ENCODE peak calls at places on chromosomes 4 and X, in seven cellular contexts. P is prostate gland, Y is A549, B is MM.1S, U is sigmoid colon, D is endodermal cell, N is tibial artery. L is an unnamed sample.

GRCh38 chr4:163544407-163545038 is 50.0 kb downstream of the TMA16 start:
- DNase-seq in N (peak; percentile 71), P (peak; percentile 25), B (peak; percentile 59), U (peak; percentile 65), Y (peak; percentile 50), D (peak; percentile 82), L (peak; percentile 44)

GRCh38 chr4:70443329-70443728 is 28.7 kb upstream of the MUC7 start:
- DNase-seq in U (no peak), Y (no peak), N (no peak), P (no peak), B (no peak), D (no peak), L (no peak)

GRCh38 chr4:7464259-7464655 is 29.5 kb upstream of the PSAPL1 start:
- DNase-seq in Y (no peak), B (no peak), D (no peak), U (no peak), P (no peak), N (no peak), L (no peak)

GRCh38 chr4:99061048-99061447 is 27.5 kb downstream of the ADH5 start:
- DNase-seq in P (no peak), Y (no peak), B (no peak), U (no peak), D (no peak), N (no peak), L (no peak)

GRCh38 chrX:96394566-96394965 is 290.1 kb upstream of the DIAPH2 start:
- DNase-seq in D (no peak), P (no peak), N (no peak), Y (no peak), U (no peak), B (no peak), L (no peak)

GRCh38 chr4:183830438-183830985 is 74.6 kb upstream of the STOX2 start:
- DNase-seq in U (no peak), D (no peak), Y (no peak), P (no peak), B (no peak), N (no peak), L (no peak)

GRCh38 chr4:152628128-152628527 is 51.7 kb downstream of the TMEM154 start:
- DNase-seq in B (no peak), Y (no peak), P (no peak), D (no peak), N (no peak), U (no peak), L (no peak)

GRCh38 chr4:3657917-3658913 is 108.0 kb upstream of the ADRA2C start:
- DNase-seq in Y (no peak), D (no peak), U (no peak), B (no peak), P (no peak), N (peak; percentile 97), L (no peak)

GRCh38 chrX:1601051-1601767 is 9.8 kb downstream of the AKAP17A start:
- DNase-seq in B (no peak), Y (no peak), P (no peak), N (peak; percentile 64), D (no peak), U (no peak), L (no peak)

GRCh38 chr4:41281038-41281634 is 24.4 kb downstream of the UCHL1 start:
- DNase-seq in D (peak; percentile 75), P (peak; percentile 72), Y (peak; percentile 81), B (peak; percentile 74), N (no peak), U (peak; percentile 64), L (peak; percentile 6)

GRCh38 chrX:152821145-152821765 is 9.3 kb downstream of the CETN2 start:
- DNase-seq in P (no peak), Y (peak; percentile 47), N (no peak), U (no peak), D (peak; percentile 86), B (peak; percentile 21), L (no peak)

GRCh38 chr4:7666744-7667143 is 232.0 kb upstream of the PSAPL1 start:
- DNase-seq in U (no peak), N (no peak), D (no peak), P (no peak), Y (no peak), B (no peak), L (no peak)

GRCh38 chr4:83378426-83378825 is 43.8 kb upstream of the HPSE start:
- DNase-seq in B (no peak), D (no peak), P (no peak), U (no peak), Y (no peak), N (no peak), L (no peak)

GRCh38 chr4:98528882-98529281 is 129.5 kb downstream of the TSPAN5 start:
- DNase-seq in B (no peak), N (no peak), D (no peak), U (no peak), Y (no peak), P (no peak), L (no peak)

GRCh38 chrX:77731821-77732419 is 54.1 kb downstream of the ATRX start:
- DNase-seq in N (no peak), B (no peak), P (no peak), U (no peak), D (no peak), Y (no peak), L (no peak)

GRCh38 chr4:42401171-42401570 is 3.9 kb downstream of the SHISA3 start:
- DNase-seq in U (no peak), N (no peak), Y (no peak), P (no peak), D (peak; percentile 69), B (no peak), L (no peak)

GRCh38 chrX:20463296-20464075 is 196.8 kb upstream of the RPS6KA3 start:
- DNase-seq in D (no peak), B (peak; percentile 49), Y (no peak), P (no peak), N (no peak), U (no peak), L (no peak)

GRCh38 chr4:165874072-165874798 is 1.2 kb downstream of the TLL1 start:
- DNase-seq in B (no peak), N (no peak), Y (peak; percentile 5), U (no peak), P (peak; percentile 7), D (peak; percentile 68), L (no peak)

GRCh38 chr4:93888308-93888707 is 59.8 kb downstream of the ATOH1 start:
- DNase-seq in U (no peak), Y (no peak), P (no peak), B (no peak), D (no peak), N (no peak), L (no peak)

GRCh38 chr4:141158219-141158618 is 24.9 kb upstream of the RNF150 start:
- DNase-seq in D (no peak), Y (peak; percentile 16), U (no peak), N (no peak), P (no peak), B (peak; percentile 31), L (no peak)

GRCh38 chrX:9503261-9503660 is 38.4 kb downstream of the TBL1X start:
- DNase-seq in N (no peak), B (no peak), Y (no peak), D (no peak), U (no peak), P (no peak), L (no peak)

GRCh38 chrX:118566359-118566758 is 70.7 kb downstream of the DOCK11 start:
- DNase-seq in D (no peak), U (no peak), B (no peak), N (no peak), P (no peak), Y (no peak), L (no peak)

GRCh38 chr4:4327652-4328121 is 37.6 kb downstream of the ZBTB49 start:
- DNase-seq in U (peak; percentile 66), P (no peak), D (peak; percentile 95), Y (peak; percentile 10), B (no peak), N (peak; percentile 50), L (no peak)

GRCh38 chr4:77617203-77617602 is 11.6 kb downstream of the CXCL13 start:
- DNase-seq in P (no peak), U (no peak), Y (no peak), N (no peak), D (no peak), B (no peak), L (no peak)

GRCh38 chr4:181213562-181213961 is 1029.6 kb upstream of the TENM3 start:
- DNase-seq in U (no peak), Y (no peak), D (no peak), B (no peak), P (no peak), N (no peak), L (no peak)
- H3K9me3 ChIP-seq in U (no peaks in the 10 kb centered on the region), Y (no peaks in the 10 kb centered on the region), D (no peaks in the 10 kb centered on the region), B (no peaks in the 10 kb centered on the region), P (no peaks in the 10 kb centered on the region), N (no peaks in the 10 kb centered on the region), L (no peaks in the 10 kb centered on the region)

DNA sequence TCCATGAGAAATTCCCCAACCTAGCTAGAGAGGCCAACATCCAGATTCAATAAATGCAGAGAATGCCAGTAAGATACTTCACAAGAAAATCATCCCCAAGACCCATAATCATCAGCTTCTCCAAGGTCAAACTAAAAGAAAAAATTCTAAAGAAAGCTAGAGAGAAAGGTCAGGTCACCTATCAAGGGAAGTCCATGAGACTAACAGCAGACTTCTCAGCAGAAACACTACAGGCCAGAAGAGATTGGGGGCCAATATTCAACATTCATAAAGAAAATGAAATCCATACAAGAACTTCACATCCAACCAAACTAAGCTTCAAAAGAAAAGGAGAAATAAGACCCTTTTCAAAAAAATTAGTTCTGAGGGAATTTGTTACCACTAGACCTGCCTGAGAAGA is 118.8 kb upstream of the ANXA10 start:
- DNase-seq in U (no peak), B (no peak), Y (no peak), D (no peak), N (no peak), P (no peak), L (no peak)
- H3K9me3 ChIP-seq in U (peaks cover 2% of the 10 kb centered on the region), B (no peaks in the 10 kb centered on the region), Y (no peaks in the 10 kb centered on the region), D (peaks cover 25% of the 10 kb centered on the region), N (peaks cover under 1% of the 10 kb centered on the region), P (no peaks in the 10 kb centered on the region), L (no peaks in the 10 kb centered on the region)

DNA sequence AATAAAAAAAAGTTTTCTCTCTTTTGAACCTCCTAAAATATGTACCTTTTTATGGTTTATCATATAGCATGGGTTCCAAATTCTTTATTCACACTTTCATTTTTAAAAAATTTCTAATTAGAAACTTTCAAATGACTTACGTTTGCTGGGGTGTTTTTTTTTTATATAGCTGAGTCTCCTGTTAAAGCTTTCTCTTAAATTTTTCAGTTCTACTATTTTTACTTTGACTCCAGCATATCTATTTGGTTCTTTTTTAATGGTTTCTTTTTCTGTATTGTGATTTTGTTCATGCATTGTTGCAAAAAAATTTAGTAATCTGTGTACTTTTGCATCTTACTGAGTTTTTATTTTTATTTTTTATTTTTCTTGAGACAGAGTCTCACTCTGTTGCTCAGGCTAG is 22.3 kb downstream of the ZNF718 start:
- DNase-seq in P (no peak), B (no peak), Y (no peak), D (no peak), N (no peak), U (no peak), L (no peak)
- H3K9me3 ChIP-seq in P (peaks cover 4% of the 10 kb centered on the region), B (peaks cover 3% of the 10 kb centered on the region), Y (peaks cover 51% of the 10 kb centered on the region), D (peaks cover 100% of the 10 kb centered on the region), N (peaks cover 63% of the 10 kb centered on the region), U (peaks cover 36% of the 10 kb centered on the region), L (peaks cover 34% of the 10 kb centered on the region)

GRCh38 chrX:41590641-41591040 is 98.1 kb upstream of the GPR34 start:
- DNase-seq in N (no peak), U (no peak), B (no peak), D (no peak), Y (no peak), P (no peak), L (no peak)

GRCh38 chrX:41589634-41590270 is 99.0 kb upstream of the GPR34 start:
- DNase-seq in P (no peak), B (no peak), U (no peak), Y (peak; percentile 8), D (no peak), N (no peak), L (no peak)

GRCh38 chrX:41591906-41592305 is 96.9 kb upstream of the GPR34 start:
- DNase-seq in D (no peak), P (no peak), U (no peak), Y (no peak), B (no peak), N (no peak), L (no peak)

GRCh38 chrX:41588271-41588670 is 100.5 kb upstream of the GPR34 start:
- DNase-seq in B (no peak), N (no peak), Y (peak; percentile 2), P (no peak), U (no peak), D (no peak), L (no peak)
- H3K9me3 ChIP-seq in B (no peaks in the 10 kb centered on the region), N (no peaks in the 10 kb centered on the region), Y (no peaks in the 10 kb centered on the region), P (no peaks in the 10 kb centered on the region), U (no peaks in the 10 kb centered on the region), D (no peaks in the 10 kb centered on the region), L (no peaks in the 10 kb centered on the region)